ENCODE peak calls at places on chromosomes 12 and 14, in nine cellular contexts. A is Peyer's patch, Z is neural crest cell, O is AG09309, S is AG04450, V is NB4, E is fibroblast of mammary gland, G is tibial nerve, I is A549. K is an unnamed sample.

GRCh38 chr12:86931714-86932113 is 675.5 kb upstream of the MGAT4C start:
- DNase-seq in V (no peak), I (no peak), S (no peak), Z (no peak), O (no peak), A (no peak), G (no peak), E (no peak), K (no peak)

GRCh38 chr12:54140958-54141388 is 47.8 kb downstream of the SMUG1 start:
- DNase-seq in I (no peak), V (no peak), A (no peak), E (peak), G (peak), Z (no peak), O (no peak), S (no peak), K (no peak)

GRCh38 chr14:95548328-95548929 is 13.6 kb downstream of the GLRX5 start:
- DNase-seq in E (peak), O (no peak), S (no peak), V (no peak), Z (no peak), A (no peak), G (no peak), I (no peak), K (no peak)

GRCh38 chr14:54440454-54440853 is 720 bp downstream of the CNIH1 start:
- DNase-seq in O (no peak), A (no peak), V (no peak), S (no peak), I (no peak), G (no peak), Z (no peak), E (peak), K (no peak)

GRCh38 chr12:52358575-52359350 is 8.5 kb downstream of the KRT85 start:
- DNase-seq in S (no peak), O (no peak), Z (no peak), G (no peak), A (peak), E (no peak), I (no peak), V (no peak), K (peak)

GRCh38 chr12:68761901-68762630 is 16.1 kb downstream of the SLC35E3 start:
- DNase-seq in S (no peak), V (no peak), E (no peak), G (no peak), O (no peak), I (no peak), A (no peak), Z (no peak), K (no peak)

GRCh38 chr12:101230547-101230946 is 20.5 kb upstream of the SLC5A8 start:
- DNase-seq in Z (no peak), I (no peak), G (no peak), A (no peak), V (no peak), S (peak), O (peak), E (peak), K (no peak)

GRCh38 chr12:92560713-92561542 is 141.9 kb upstream of the PLEKHG7 start:
- DNase-seq in S (no peak), A (no peak), V (no peak), G (no peak), E (no peak), I (no peak), O (no peak), Z (no peak), K (no peak)

GRCh38 chr14:51616724-51617409 is 34.8 kb upstream of the FRMD6 start:
- DNase-seq in S (peak), I (peak), V (no peak), Z (no peak), A (no peak), G (no peak), E (peak), O (peak), K (no peak)

GRCh38 chr12:113468365-113469223 is 3.1 kb downstream of the LHX5 start:
- DNase-seq in S (no peak), I (no peak), O (no peak), E (no peak), Z (no peak), V (no peak), A (no peak), G (no peak), K (no peak)

GRCh38 chr12:106135075-106135474 is 3.7 kb downstream of the NUAK1 start:
- DNase-seq in A (no peak), S (no peak), E (no peak), G (no peak), I (no peak), O (no peak), V (no peak), Z (no peak), K (no peak)

GRCh38 chr14:52179151-52179790 is 88.2 kb upstream of the PTGDR start:
- DNase-seq in O (no peak), G (no peak), V (no peak), I (no peak), A (no peak), E (no peak), Z (no peak), S (no peak), K (no peak)

GRCh38 chr14:106039400-106039799 is 513.0 kb downstream of the TMEM121 start:
- DNase-seq in I (no peak), O (no peak), Z (no peak), V (peak), A (peak), G (no peak), E (peak), S (no peak), K (peak)

GRCh38 chr12:118119449-118119879 is 15.7 kb upstream of the VSIG10 start:
- DNase-seq in V (no peak), G (no peak), Z (no peak), S (no peak), I (no peak), A (no peak), O (no peak), E (no peak), K (no peak)

GRCh38 chr14:100692859-100693558 is 33.7 kb upstream of the DLK1 start:
- DNase-seq in I (peak), G (no peak), V (peak), Z (no peak), S (peak), O (peak), E (peak), A (no peak), K (no peak)

GRCh38 chr14:88168025-88168424 is 155.0 kb downstream of the KCNK10 start:
- DNase-seq in G (no peak), E (no peak), Z (no peak), I (no peak), O (no peak), A (no peak), V (no peak), S (no peak), K (no peak)

GRCh38 chr12:90481748-90482147 is 473.2 kb downstream of the CCER1 start:
- DNase-seq in V (no peak), G (no peak), Z (no peak), A (no peak), I (no peak), O (no peak), E (no peak), S (no peak), K (no peak)

GRCh38 chr12:132429932-132430643 is 59.9 kb upstream of the FBRSL1 start:
- DNase-seq in Z (no peak), G (no peak), S (no peak), A (peak), I (peak), O (no peak), E (no peak), V (peak), K (peak)

GRCh38 chr12:25995906-25996305 is 37.4 kb downstream of the RASSF8 start:
- DNase-seq in G (no peak), E (no peak), S (no peak), I (no peak), Z (no peak), A (no peak), O (no peak), V (no peak), K (no peak)

GRCh38 chr14:87231336-87232026 is 761.5 kb downstream of the GALC start:
- DNase-seq in Z (no peak), G (no peak), S (no peak), O (no peak), V (no peak), A (no peak), I (no peak), E (no peak), K (no peak)

GRCh38 chr14:58639842-58640484 is 2.2 kb downstream of the DACT1 start:
- DNase-seq in I (peak), Z (peak), S (peak), G (peak), V (peak), E (peak), O (peak), A (peak), K (no peak)

GRCh38 chr12:29782285-29782820 is 1.4 kb downstream of the TMTC1 start:
- DNase-seq in I (no peak), O (peak), A (no peak), E (peak), Z (no peak), G (peak), V (peak), S (no peak), K (no peak)

GRCh38 chr12:46148706-46149463 is 120.0 kb downstream of the SLC38A1 start:
- DNase-seq in G (no peak), S (no peak), E (no peak), O (no peak), Z (no peak), I (no peak), V (no peak), A (no peak), K (no peak)

GRCh38 chr12:93990832-93991748 is 157.3 kb upstream of the PLXNC1 start:
- DNase-seq in E (peak), I (no peak), Z (peak), O (peak), S (no peak), V (peak), G (no peak), A (peak), K (no peak)

GRCh38 chr12:13152281-13152680 is 44.2 kb upstream of the EMP1 start:
- DNase-seq in Z (no peak), I (no peak), V (no peak), S (no peak), E (peak), O (no peak), G (peak), A (no peak), K (no peak)
- TF ChIP-seq CTCF in Z (no peak), I (no peak), V (no peak), S (no peak), E (no peak), O (no peak), G (no peak), A (no peak), K (no peak)

DNA sequence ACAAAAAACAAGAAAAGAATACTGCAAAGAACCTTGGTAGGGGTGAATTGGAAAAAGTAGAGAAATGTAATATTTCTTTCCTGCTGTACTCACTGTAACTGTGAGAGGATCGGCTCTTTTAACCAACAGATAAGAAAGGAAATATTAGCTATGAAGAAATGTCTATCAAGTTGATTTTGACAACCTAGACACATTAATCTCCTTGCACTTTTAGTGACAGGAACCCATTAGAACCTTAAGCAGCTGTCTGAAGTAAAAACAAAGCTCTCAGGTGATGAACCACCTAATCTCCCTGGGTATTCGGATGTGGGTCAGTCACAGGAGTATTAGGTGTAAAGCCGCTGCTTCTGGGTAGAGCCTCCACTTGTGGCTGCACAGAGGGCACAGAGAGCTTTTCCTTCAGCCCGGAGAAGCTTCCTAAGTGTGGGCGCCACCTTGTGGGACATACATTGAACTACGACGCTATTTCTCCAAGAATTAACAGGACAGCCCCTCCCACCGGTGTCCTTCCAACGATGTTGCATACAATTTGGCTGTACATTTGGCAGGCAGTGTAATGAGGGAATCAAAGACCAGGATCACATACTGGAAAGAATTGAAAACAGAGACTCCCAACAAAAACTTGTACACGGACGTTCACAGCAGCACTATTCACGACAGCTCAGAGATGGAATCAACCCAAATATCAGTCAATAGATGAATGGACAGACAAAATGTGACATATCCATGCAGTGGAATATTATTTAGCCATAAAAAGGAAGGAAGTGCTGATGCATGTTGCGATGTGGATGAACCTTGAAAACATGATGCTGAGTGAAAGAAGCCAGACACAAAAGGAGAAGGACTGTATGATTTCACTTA is 28.9 kb upstream of the MAPKAPK5 start:
- DNase-seq in V (peak), I (peak), G (peak), E (peak), S (peak), A (peak), Z (peak), O (peak), K (peak)
- TF ChIP-seq CTCF in V (peak), I (peak), G (peak), E (peak), S (peak), A (peak), Z (peak), O (peak), K (peak)

GRCh38 chr12:50659690-50660424 is 104.0 kb upstream of the ATF1 start:
- DNase-seq in Z (no peak), S (no peak), A (no peak), O (no peak), G (no peak), V (no peak), E (no peak), I (no peak), K (no peak)
- TF ChIP-seq CTCF in Z (no peak), S (no peak), A (no peak), O (no peak), G (no peak), V (no peak), E (no peak), I (no peak), K (no peak)

DNA sequence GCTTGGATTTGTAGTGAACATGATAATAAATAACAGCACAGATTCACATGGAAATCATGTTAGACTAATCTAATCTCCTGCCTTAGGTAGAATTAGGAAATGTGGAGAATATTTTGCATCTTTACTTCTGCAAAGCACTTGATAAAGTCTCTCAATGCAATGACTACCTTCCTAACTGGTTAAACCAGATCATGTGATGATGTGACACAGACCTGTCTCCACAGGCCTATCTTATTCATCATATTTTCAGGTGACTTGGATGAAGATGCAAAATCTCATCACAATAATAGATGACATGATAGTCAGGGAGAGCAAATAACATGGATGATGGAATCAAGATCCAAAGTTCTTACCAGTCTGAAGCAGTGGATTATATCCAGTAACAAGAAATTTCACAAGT is 38.5 kb upstream of the RNASE1 start:
- DNase-seq in G (no peak), V (no peak), A (no peak), E (no peak), S (no peak), O (no peak), I (no peak), Z (no peak), K (no peak)
- TF ChIP-seq CTCF in G (no peak), V (no peak), A (no peak), E (no peak), S (no peak), O (no peak), I (no peak), Z (no peak), K (no peak)

DNA sequence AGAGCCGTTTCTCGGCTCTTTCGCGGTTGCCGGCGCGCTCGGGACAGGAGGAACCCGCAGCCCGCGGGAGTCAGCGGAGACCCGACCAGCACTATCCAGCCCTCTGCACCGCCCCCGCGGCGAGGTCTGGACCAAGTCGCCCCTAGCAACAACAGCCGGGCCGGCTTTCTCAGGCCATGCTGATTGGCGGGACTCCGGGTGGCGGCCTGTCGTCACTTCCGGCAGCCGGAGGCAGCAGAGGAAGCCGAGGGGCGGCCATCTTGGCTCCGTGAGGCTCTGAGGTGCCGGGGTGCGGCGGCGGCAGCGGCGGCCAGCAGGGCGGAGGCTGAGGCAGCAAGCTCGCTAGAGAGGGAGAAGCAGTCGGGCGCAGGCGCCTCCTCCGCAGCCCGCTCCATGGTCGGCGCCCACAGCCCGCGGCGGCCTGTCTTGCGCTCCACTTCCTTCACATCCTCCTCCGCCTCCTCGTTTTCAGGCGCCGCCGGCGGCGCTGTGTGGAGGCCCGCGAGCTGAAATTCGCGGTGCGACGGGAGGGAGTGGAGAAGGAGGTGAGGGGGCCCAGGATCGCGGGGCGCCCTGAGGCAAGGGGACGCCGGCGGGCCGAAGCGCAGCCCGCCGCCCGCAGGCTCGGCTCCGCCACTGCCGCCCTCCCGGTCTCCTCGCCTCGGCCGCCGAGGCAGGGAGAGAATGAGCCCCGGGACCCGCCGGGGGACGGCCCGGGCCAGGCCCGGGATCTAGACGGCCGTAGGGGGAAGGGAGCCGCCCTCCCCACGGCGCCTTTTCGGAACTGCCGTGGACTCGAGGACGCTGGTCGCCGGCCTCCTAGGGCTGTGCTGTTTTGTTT is at the start of gene MARK3:
- DNase-seq in I (peak), E (peak), O (peak), A (peak), Z (peak), V (peak), G (peak), S (peak), K (peak)
- TF ChIP-seq CTCF in I (peak), E (no peak), O (no peak), A (no peak), Z (peak), V (peak), G (peak), S (peak), K (no peak)

GRCh38 chr14:99562848-99563748 is 40.9 kb downstream of the CCDC85C start:
- DNase-seq in V (no peak), A (peak), Z (peak), O (no peak), S (peak), E (peak), I (peak), G (peak), K (no peak)
- TF ChIP-seq CTCF in V (no peak), A (no peak), Z (peak), O (peak), S (peak), E (peak), I (peak), G (peak), K (no peak)

DNA sequence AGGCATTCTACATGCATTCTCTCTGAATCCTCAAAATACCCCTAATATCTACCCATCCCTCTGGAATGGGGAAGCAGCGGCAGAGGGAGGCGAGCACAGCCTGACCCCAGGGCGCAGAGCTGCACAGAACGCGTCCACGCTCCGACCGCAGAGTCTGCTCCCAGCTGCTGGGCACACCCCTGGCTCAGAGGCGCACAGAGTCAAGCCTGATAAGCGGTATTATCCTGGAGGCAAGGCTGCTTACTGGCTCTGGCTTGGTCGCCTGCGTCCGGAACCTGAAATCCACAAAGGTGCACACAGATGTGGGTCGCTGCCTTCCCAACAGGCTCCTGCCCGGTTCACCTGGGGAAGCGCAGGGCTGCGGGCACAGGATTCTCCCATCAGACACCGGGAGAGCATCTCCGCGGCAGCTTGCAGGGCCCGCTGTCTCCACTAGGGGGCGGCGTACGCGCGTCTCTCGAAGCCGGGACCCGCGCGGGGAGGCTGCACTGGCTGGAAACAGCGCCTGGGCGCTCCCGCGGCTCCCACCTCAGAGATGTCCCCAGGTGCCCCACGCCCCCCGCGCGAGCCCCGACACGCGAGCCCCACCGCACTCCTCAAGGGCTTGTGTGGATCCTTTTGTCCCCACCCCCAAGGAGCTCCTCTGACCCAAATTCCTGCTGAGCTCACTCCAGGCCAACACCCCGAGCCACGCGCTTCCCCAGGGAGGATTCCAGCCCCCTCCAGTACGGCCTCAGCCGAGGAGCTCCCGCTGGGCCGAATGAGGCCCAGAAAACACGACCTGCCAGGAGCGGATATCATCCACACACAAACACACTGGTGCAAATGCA is 120.1 kb upstream of the FZD10 start:
- DNase-seq in G (no peak), I (peak), O (no peak), A (no peak), V (no peak), Z (peak), E (no peak), S (no peak), K (no peak)
- TF ChIP-seq CTCF in G (peak), I (peak), O (no peak), A (no peak), V (peak), Z (peak), E (no peak), S (no peak), K (no peak)

K was measured in activated B cell treated with CpG ODN at 0.5 μM for 24 hours.